ENCODE peak calls at places on chromosomes 5 and 9, in five cellular contexts. K, Y, F, L and U are unnamed samples. For H3K36me3 and H3K9me3, the result is how much of the 10 kb centered on the place peaks cover.

GRCh38 chr5:80591352-80591751 is 21.3 kb upstream of the ANKRD34B start:
- DNase-seq in K (no peak), F (peak), Y (no peak), L (no peak), U (peak)

GRCh38 chr5:112202694-112203093 is 216.4 kb downstream of the EPB41L4A start:
- DNase-seq in L (no peak), K (no peak), F (no peak), Y (no peak), U (no peak)

GRCh38 chr9:98146101-98146991 is 27.3 kb upstream of the TRIM14 start:
- DNase-seq in K (peak), L (no peak), Y (peak), F (peak), U (peak)

GRCh38 chr5:161189452-161189851 is 337.4 kb upstream of the ATP10B start:
- DNase-seq in K (no peak), F (no peak), Y (no peak), L (no peak), U (no peak)

GRCh38 chr5:139137703-139138102 is 60.5 kb downstream of the SIL1 start:
- DNase-seq in L (no peak), F (no peak), K (peak), Y (peak), U (peak)

GRCh38 chr5:124741711-124742496 is 4.5 kb downstream of the ZNF608 start:
- DNase-seq in K (peak), L (no peak), F (no peak), Y (peak), U (peak)

GRCh38 chr5:154467655-154468354 is 10.2 kb downstream of the HAND1 start:
- DNase-seq in Y (peak), F (peak), K (peak), L (peak), U (peak)

GRCh38 chr5:431001-431710 is 11.8 kb upstream of the EXOC3 start:
- DNase-seq in F (peak), K (peak), Y (peak), L (no peak), U (peak)

GRCh38 chr9:86968258-86968920 is 21.1 kb upstream of the GAS1 start:
- DNase-seq in Y (no peak), L (no peak), F (no peak), K (no peak), U (peak)

GRCh38 chr5:72702881-72703434 is 113.5 kb upstream of the TNPO1 start:
- DNase-seq in F (no peak), L (no peak), Y (no peak), K (no peak), U (no peak)

GRCh38 chr9:99031319-99031718 is 73.6 kb upstream of the TGFBR1 start:
- DNase-seq in L (no peak), Y (no peak), F (no peak), K (no peak), U (no peak)

GRCh38 chr5:134571703-134572405 is 46.4 kb downstream of the JADE2 start:
- DNase-seq in K (no peak), Y (no peak), L (no peak), F (peak), U (no peak)

GRCh38 chr5:106843812-106844416 is 826.8 kb downstream of the EFNA5 start:
- DNase-seq in K (no peak), F (no peak), Y (no peak), L (no peak), U (peak)

GRCh38 chr5:147892696-147893296 is 13.5 kb downstream of the C5orf46 start:
- DNase-seq in Y (peak), L (no peak), K (peak), F (no peak), U (peak)

GRCh38 chr5:145697251-145698016 is 137.7 kb downstream of the PRELID2 start:
- DNase-seq in K (peak), L (no peak), F (no peak), Y (no peak), U (peak)
- H3K4me3 ChIP-seq in K (no peak), L (no peak), F (no peak), Y (no peak), U (no peak)

GRCh38 chr5:15069407-15069905 is 197.9 kb upstream of the ANKH start:
- DNase-seq in Y (no peak), L (no peak), K (no peak), F (no peak), U (no peak)

DNA sequence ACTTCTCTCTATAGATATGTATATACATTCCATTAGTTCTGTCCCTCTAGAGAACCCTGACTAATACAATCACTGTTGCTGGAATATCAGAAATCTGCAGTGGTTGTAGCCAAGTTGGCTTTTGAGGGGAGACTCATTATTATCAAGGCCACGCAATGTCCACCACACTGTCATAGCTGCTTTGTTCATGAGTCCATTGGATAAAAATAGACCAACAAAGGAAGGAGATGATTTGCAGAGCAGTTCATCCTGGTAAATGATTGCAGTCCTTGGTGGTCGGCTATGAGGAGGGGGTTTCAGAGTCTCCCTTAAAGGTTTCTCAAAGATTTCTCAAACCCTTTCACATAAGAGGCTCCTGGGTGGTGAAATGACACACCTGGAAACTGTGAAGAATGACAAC is 192.8 kb upstream of the ANKH start:
- DNase-seq in L (no peak), F (no peak), K (no peak), Y (no peak), U (no peak)
- H3K36me3 ChIP-seq in L (under half), F (under half), K (under half), Y (under half), U (under half)

GRCh38 chr5:3323144-3323543 is 272.5 kb upstream of the IRX1 start:
- DNase-seq in L (no peak), Y (no peak), K (no peak), F (no peak), U (no peak)

GRCh38 chr5:3321923-3322322 is 273.7 kb upstream of the IRX1 start:
- DNase-seq in K (no peak), Y (no peak), L (no peak), F (no peak), U (no peak)

GRCh38 chr5:3317051-3317795 is 278.4 kb upstream of the IRX1 start:
- DNase-seq in F (no peak), L (no peak), K (no peak), Y (no peak), U (no peak)

GRCh38 chr5:3322642-3323041 is 273.0 kb upstream of the IRX1 start:
- DNase-seq in Y (no peak), L (no peak), F (no peak), K (no peak), U (no peak)

DNA sequence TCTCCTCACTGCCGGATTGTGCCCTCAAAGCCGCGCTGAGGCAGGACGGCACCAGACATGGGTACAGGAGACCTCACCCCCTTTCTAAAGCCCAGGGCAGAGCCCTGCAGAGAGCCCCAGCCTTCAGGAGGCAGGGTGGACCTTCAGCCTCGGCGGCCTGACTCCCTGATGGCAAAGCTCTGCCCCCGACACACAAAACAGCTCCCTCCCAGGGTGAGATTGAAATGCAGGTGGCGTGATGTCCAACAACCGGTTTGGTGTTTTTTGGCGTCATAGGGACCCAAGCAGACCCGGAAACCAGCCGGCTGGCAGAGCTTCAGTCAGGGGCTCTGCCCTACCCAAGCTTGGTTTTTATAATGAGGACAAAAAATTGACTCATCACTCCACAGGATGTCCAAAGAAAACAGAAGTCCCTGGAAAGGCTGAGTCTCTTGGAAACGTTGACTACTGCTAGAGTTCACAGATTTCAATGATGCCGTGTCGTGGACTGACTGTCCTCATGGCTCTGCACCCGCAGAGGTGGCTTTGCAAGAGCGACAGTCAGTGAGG is 275.2 kb upstream of the IRX1 start:
- DNase-seq in Y (no peak), K (no peak), F (no peak), L (peak), U (peak)
- H3K9me3 ChIP-seq in Y (under half), K (under half), F (under half), L (under half), U (under half)

GRCh38 chr9:111038336-111039202 is at the start of gene LPAR1:
- DNase-seq in K (peak), F (peak), Y (peak), L (peak), U (peak)

GRCh38 chr9:111036946-111037743 is 1.1 kb downstream of the LPAR1 start:
- DNase-seq in K (no peak), Y (no peak), F (no peak), L (peak), U (no peak)

GRCh38 chr9:111040494-111040893 is 2.2 kb upstream of the LPAR1 start:
- DNase-seq in F (no peak), L (no peak), K (no peak), Y (no peak), U (no peak)

GRCh38 chr9:111037744-111038335 is 430 bp downstream of the LPAR1 start:
- DNase-seq in Y (peak), L (no peak), K (peak), F (peak), U (no peak)

DNA sequence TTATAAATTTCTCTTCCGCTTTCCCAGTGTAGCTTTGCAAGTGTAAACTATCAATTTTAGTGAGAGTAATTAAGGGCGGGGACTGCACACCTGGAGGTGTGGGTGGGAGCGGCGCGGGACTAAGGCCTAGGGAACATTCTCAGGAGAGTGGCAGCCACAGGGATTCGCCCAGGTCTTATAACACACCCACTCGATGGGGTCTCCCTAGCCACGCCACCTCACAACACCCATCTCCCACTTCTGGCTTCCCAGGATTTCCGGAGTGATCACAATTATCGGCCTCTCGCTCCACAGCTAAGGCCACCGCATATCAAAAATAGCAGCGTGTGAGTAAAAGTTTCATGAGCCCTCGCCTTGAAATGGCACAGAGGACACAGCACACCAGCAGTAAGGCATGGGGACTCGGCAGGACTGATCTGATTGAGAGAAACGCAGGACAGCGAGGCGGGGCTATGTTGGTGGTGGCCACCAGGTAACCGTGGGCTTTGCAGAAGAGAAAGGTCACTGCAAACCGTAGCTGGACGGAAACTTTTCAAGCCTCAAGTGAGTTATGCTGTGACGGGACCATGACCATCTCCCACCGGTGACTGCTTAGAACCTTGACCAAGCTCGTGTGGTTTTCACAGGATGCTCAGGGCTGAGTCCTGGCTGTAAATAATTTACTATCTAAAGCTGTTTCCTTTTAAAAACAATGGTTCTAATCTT is 1.1 kb upstream of the LPAR1 start:
- DNase-seq in K (peak), L (no peak), Y (peak), F (peak), U (no peak)
- H3K4me3 ChIP-seq in K (peak), L (peak), Y (peak), F (peak), U (peak)

GRCh38 chr5:131950706-131951105 is 5.2 kb upstream of the MEIKIN start:
- DNase-seq in K (no peak), F (no peak), L (no peak), Y (no peak), U (no peak)
- H3K36me3 ChIP-seq in K (under half), F (under half), L (under half), Y (under half), U (under half)

DNA sequence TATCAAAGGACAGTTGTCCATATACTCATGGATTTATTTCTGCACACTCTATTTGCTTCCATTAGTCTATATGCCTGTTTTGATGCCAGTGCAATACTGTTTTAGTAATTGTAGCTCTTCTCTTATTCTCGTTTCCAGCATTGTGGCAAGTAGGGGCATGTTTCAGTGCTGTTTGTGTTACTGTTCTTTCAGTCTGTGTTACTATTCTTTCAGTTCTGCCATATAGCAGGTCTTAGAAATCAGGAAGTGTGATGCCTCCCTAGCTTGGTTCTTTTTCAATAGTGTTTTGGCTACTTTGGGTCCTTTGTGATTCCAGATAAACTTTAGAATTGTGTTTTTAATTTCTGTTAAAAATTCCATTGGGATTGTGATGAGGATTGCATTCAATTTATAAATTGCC is 180.5 kb upstream of the PTPRD start:
- DNase-seq in L (no peak), Y (no peak), K (no peak), F (no peak), U (no peak)
- H3K9me3 ChIP-seq in L (under half), Y (under half), K (under half), F (under half), U (under half)

GRCh38 chr5:94544784-94545318 is 73.6 kb downstream of the KIAA0825 start:
- DNase-seq in K (no peak), Y (no peak), F (no peak), L (no peak), U (no peak)
- H3K4me3 ChIP-seq in K (no peak), Y (no peak), F (no peak), L (no peak), U (no peak)

GRCh38 chr9:134157378-134157885 is 6.9 kb downstream of the RNU6ATAC start:
- DNase-seq in Y (no peak), K (no peak), F (no peak), L (no peak), U (no peak)

GRCh38 chr9:134161647-134162046 is 2.7 kb downstream of the RNU6ATAC start:
- DNase-seq in Y (no peak), F (no peak), L (no peak), K (no peak), U (no peak)

GRCh38 chr9:134158242-134158641 is 6.1 kb downstream of the RNU6ATAC start:
- DNase-seq in F (no peak), K (no peak), L (no peak), Y (no peak), U (no peak)

GRCh38 chr9:134158753-134159392 is 5.5 kb downstream of the RNU6ATAC start:
- DNase-seq in K (no peak), L (no peak), Y (no peak), F (no peak), U (no peak)

DNA sequence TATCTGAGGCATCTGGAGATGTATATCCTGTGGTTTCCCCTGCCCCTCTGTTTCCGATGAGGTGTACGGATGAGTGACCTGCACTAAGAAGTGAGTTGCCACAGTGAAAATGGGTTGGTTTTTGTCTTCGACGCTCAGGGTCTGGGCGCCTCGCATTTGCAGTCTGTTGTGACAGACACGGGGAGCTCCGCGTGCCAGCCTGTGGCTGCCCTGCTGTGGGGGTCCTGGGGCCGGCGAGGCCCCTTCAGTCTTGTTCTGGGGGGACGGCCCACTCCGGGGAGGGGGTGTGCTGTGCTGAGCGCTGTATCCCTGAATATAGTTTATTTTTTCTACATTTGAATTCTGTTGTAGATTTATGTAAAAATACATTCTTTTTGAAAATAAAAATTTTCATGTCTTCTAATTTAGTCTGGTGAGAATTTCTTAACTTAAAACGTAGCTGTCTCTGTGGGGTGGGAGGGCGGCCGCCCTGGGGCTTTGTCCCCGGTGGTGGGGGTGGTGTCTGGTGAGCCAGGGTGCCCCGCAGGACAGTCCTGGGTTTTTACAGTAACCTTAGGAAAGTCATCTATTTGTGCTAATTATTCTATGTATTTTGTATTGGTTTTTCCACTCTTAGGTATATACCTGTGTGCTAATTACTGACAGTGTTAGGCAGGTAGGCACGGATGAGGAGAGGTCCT is 4.7 kb downstream of the RNU6ATAC start:
- DNase-seq in L (no peak), K (no peak), Y (no peak), F (no peak), U (no peak)
- H3K36me3 ChIP-seq in L (under half), K (under half), Y (half or more), F (under half), U (under half)

DNA sequence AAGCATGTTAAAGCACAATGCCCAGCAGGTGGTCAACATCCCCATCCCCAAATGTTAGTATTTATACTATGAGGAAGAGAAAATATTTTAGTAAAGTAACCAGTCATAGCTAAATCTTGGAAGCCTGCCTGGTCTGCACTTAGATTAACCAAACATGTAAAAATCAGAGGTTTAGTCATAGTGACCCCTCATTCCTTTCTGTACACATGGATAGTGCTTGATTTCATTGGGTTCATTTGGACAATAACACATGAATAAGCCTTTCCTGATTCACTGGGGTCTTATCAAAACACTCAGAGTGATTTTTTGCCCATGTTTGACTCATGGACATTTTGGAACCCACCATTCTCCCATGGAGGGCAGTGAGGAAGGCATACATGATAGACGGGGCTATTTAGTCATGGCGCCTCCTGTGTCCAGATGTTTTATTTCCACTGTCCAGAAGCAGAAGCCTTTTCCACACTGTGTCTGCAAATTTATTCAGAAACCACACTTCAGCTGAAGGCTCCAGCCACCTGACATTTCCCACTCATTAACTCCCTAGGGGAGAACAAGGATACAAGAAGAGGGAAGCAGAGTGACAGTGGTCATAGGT is 32.5 kb downstream of the OR1J1 start:
- DNase-seq in L (no peak), F (no peak), Y (no peak), K (no peak), U (peak)
- H3K9me3 ChIP-seq in L (under half), F (under half), Y (under half), K (under half), U (under half)

DNA sequence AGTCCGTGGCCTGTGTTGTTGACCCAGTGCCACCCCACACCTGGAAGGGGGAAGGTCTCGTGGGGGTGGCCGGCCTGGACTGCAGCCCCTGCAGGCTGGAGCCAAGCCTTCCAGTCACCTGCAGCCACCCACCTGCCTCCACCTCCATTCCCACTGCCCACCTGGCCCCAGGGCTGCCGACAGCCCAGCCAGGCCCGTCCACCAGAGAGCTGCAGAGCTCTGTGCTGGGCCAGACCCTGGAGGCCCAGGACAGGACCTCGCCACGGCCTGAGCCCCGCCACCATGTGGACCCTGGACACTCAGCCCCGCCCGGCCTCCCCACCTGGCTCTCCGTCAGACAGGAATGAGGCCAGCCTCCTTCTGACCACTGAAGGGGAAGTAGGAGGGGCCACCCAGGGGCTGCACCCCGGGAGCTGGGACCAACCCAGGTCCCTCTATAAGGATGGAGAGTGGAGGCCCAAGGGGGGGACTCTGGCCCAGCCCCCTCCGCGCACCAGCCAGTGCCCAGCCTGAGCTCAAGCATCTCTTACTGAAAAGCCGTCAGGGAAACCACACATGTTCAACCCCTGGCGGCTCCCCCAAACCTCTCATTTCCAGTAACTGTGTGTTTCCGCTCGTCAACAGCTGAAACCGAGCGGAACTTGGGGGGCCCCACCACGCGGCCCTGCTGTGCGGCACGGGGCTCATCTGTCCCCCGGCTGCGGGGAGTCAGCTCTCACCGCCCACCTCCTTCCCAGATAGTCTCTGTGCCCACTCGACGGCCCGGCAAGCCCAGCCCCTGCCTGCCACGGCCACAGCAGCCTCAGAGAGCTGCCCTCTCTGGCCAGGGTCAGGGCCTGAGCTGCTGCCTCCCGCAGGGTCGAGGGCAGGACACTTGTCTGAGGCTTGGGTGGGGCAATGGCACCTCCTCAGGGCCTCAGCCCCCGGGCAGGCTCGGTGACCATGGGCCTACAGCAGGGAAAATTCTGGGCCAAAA is 12.8 kb downstream of the NOTCH1 start:
- DNase-seq in F (no peak), L (no peak), K (no peak), Y (no peak), U (no peak)
- H3K4me3 ChIP-seq in F (no peak), L (no peak), K (no peak), Y (no peak), U (no peak)